ENCODE peak calls at places on chromosome X, in five cellular contexts. One of them, this sample, is unnamed.

GRCh38 chrX:96480081-96480480 is 204.6 kb upstream of the DIAPH2 start:
- DNase-seq in Right ventricle myocardium superior: no peak
- DNase-seq in aorta: no peak
- DNase-seq in colonic mucosa: no peak
- DNase-seq in sciatic nerve: no peak
- DNase-seq in this sample: no peak

GRCh38 chrX:155070038-155070437 is 898 bp downstream of the CMC4 start:
- DNase-seq in sciatic nerve: no peak
- DNase-seq in aorta: no peak
- DNase-seq in colonic mucosa: no peak
- DNase-seq in Right ventricle myocardium superior: peak; percentile 34
- DNase-seq in this sample: no peak

GRCh38 chrX:15563056-15563455 is 37.7 kb downstream of the ACE2 start:
- DNase-seq in colonic mucosa: peak; percentile 38
- DNase-seq in aorta: no peak
- DNase-seq in Right ventricle myocardium superior: no peak
- DNase-seq in sciatic nerve: no peak
- DNase-seq in this sample: peak; percentile 30

GRCh38 chrX:14356401-14356800 is 172.9 kb upstream of the GLRA2 start:
- DNase-seq in sciatic nerve: no peak
- DNase-seq in Right ventricle myocardium superior: no peak
- DNase-seq in colonic mucosa: no peak
- DNase-seq in aorta: no peak
- DNase-seq in this sample: no peak

GRCh38 chrX:149804102-149804501 is 22.4 kb downstream of the MAGEA9 start:
- DNase-seq in aorta: no peak
- DNase-seq in colonic mucosa: no peak
- DNase-seq in sciatic nerve: no peak
- DNase-seq in Right ventricle myocardium superior: no peak
- DNase-seq in this sample: no peak

GRCh38 chrX:150362599-150363481 is at the start of gene MAMLD1:
- DNase-seq in aorta: peak; percentile 86
- DNase-seq in sciatic nerve: peak; percentile 84
- DNase-seq in colonic mucosa: peak; percentile 46
- DNase-seq in Right ventricle myocardium superior: peak; percentile 84
- DNase-seq in this sample: peak; percentile 50

GRCh38 chrX:134909258-134909657 is 81.5 kb upstream of the SMIM10 start:
- DNase-seq in Right ventricle myocardium superior: no peak
- DNase-seq in aorta: no peak
- DNase-seq in sciatic nerve: no peak
- DNase-seq in colonic mucosa: no peak
- DNase-seq in this sample: no peak

GRCh38 chrX:44946771-44947170 is 73.8 kb downstream of the KDM6A start:
- DNase-seq in aorta: no peak
- DNase-seq in colonic mucosa: no peak
- DNase-seq in sciatic nerve: no peak
- DNase-seq in Right ventricle myocardium superior: no peak
- DNase-seq in this sample: no peak

GRCh38 chrX:122133478-122133877 is 1050.6 kb upstream of the GRIA3 start:
- DNase-seq in Right ventricle myocardium superior: no peak
- DNase-seq in colonic mucosa: no peak
- DNase-seq in aorta: no peak
- DNase-seq in sciatic nerve: no peak
- DNase-seq in this sample: no peak

GRCh38 chrX:68416592-68416991 is 16.7 kb downstream of the OPHN1 start:
- DNase-seq in colonic mucosa: no peak
- DNase-seq in Right ventricle myocardium superior: no peak
- DNase-seq in sciatic nerve: no peak
- DNase-seq in aorta: no peak
- DNase-seq in this sample: no peak

GRCh38 chrX:140918398-140919043 is 83.9 kb upstream of the SPANXB1 start:
- DNase-seq in colonic mucosa: no peak
- DNase-seq in sciatic nerve: no peak
- DNase-seq in Right ventricle myocardium superior: no peak
- DNase-seq in aorta: no peak
- DNase-seq in this sample: no peak

GRCh38 chrX:141839856-141840255 is 1.7 kb downstream of the MAGEC3 start:
- DNase-seq in aorta: no peak
- DNase-seq in Right ventricle myocardium superior: no peak
- DNase-seq in sciatic nerve: no peak
- DNase-seq in colonic mucosa: no peak
- DNase-seq in this sample: no peak

GRCh38 chrX:70293621-70294020 is 3.7 kb downstream of the KIF4A start:
- DNase-seq in colonic mucosa: no peak
- DNase-seq in aorta: no peak
- DNase-seq in Right ventricle myocardium superior: no peak
- DNase-seq in sciatic nerve: no peak
- DNase-seq in this sample: no peak

GRCh38 chrX:1212532-1212931 is at the start of gene CRLF2:
- DNase-seq in sciatic nerve: no peak
- DNase-seq in Right ventricle myocardium superior: no peak
- DNase-seq in aorta: no peak
- DNase-seq in colonic mucosa: no peak
- DNase-seq in this sample: no peak

GRCh38 chrX:47707031-47707780 is 48.2 kb upstream of the UXT start:
- DNase-seq in sciatic nerve: no peak
- DNase-seq in Right ventricle myocardium superior: no peak
- DNase-seq in colonic mucosa: no peak
- DNase-seq in aorta: no peak
- DNase-seq in this sample: no peak

GRCh38 chrX:119189115-119189514 is 47.0 kb upstream of the PGRMC1 start:
- DNase-seq in Right ventricle myocardium superior: peak; percentile 42
- DNase-seq in colonic mucosa: no peak
- DNase-seq in sciatic nerve: no peak
- DNase-seq in aorta: no peak
- DNase-seq in this sample: no peak

GRCh38 chrX:104195489-104196084 is 29.3 kb downstream of the FAM199X start:
- DNase-seq in sciatic nerve: no peak
- DNase-seq in colonic mucosa: peak; percentile 18
- DNase-seq in Right ventricle myocardium superior: no peak
- DNase-seq in aorta: no peak
- DNase-seq in this sample: no peak

GRCh38 chrX:2162695-2163094 is 338.1 kb downstream of the DHRSX start:
- DNase-seq in sciatic nerve: no peak
- DNase-seq in Right ventricle myocardium superior: no peak
- DNase-seq in aorta: no peak
- DNase-seq in colonic mucosa: no peak
- DNase-seq in this sample: no peak

This sample was measured in left colon.